ENCODE peak calls at places on chromosomes 4 and X, in nine cellular contexts. E is neural progenitor cell, G is HCT116, L is PC-3, O is SK-N-SH, B is GM23248, N is MM.1S, X is GM23338, D is hepatocyte. T is an unnamed sample.

GRCh38 chr4:55037728-55038127 is 87.7 kb downstream of the KDR start:
- DNase-seq in N (no peak), X (no peak), E (no peak), B (no peak), G (no peak), D (no peak), O (no peak), L (no peak), T (no peak)

GRCh38 chrX:30275498-30275897 is 28.6 kb downstream of the MAGEB1 start:
- DNase-seq in B (peak; percentile 44), O (no peak), G (peak; percentile 15), L (peak; percentile 43), E (peak; percentile 7), X (peak; percentile 15), N (no peak), D (no peak), T (no peak)

GRCh38 chrX:54423161-54423888 is 16.9 kb upstream of the TSR2 start:
- DNase-seq in B (no peak), O (no peak), D (no peak), E (peak; percentile 63), G (no peak), L (no peak), N (no peak), X (peak; percentile 76), T (no peak)

GRCh38 chr4:69594382-69594781 is 45.1 kb downstream of the UGT2A2 start:
- DNase-seq in B (no peak), G (no peak), L (no peak), D (peak; percentile 7), N (no peak), O (no peak), X (no peak), E (no peak), T (no peak)

GRCh38 chrX:72381439-72382198 is 75.9 kb upstream of the CITED1 start:
- DNase-seq in N (no peak), L (no peak), D (no peak), X (no peak), E (no peak), G (no peak), O (no peak), B (no peak), T (no peak)

GRCh38 chr4:94668724-94669123 is 89.0 kb upstream of the BMPR1B start:
- DNase-seq in X (no peak), E (no peak), N (no peak), B (no peak), G (no peak), D (no peak), O (no peak), L (no peak), T (no peak)

GRCh38 chrX:40864972-40865371 is 129.6 kb upstream of the MED14 start:
- DNase-seq in N (no peak), G (no peak), D (no peak), X (no peak), L (no peak), E (no peak), B (peak; percentile 79), O (no peak), T (no peak)

GRCh38 chrX:318739-319578 is at the start of gene GTPBP6:
- DNase-seq in D (peak; percentile 100), X (peak; percentile 100), G (peak; percentile 95), L (peak; percentile 97), B (peak; percentile 99), E (peak; percentile 100), O (peak; percentile 93), N (peak; percentile 96), T (peak; percentile 100)

GRCh38 chr4:53116959-53117358 is 248.9 kb downstream of the SCFD2 start:
- DNase-seq in G (no peak), E (no peak), L (no peak), B (peak; percentile 67), X (no peak), N (no peak), O (no peak), D (peak; percentile 13), T (no peak)

GRCh38 chr4:178066338-178066941 is 624.2 kb upstream of the AGA start:
- DNase-seq in E (no peak), B (no peak), D (no peak), X (no peak), N (no peak), O (no peak), G (no peak), L (no peak), T (no peak)

GRCh38 chr4:156974264-156974663 is 2.7 kb upstream of the PDGFC start:
- DNase-seq in N (no peak), G (no peak), D (no peak), B (no peak), L (no peak), E (no peak), O (no peak), X (no peak), T (no peak)
- H3K4me1 ChIP-seq in N (peaks cover 16% of the 10 kb centered on the region), G (no peaks in the 10 kb centered on the region), D (peaks cover 28% of the 10 kb centered on the region), B (peaks cover 47% of the 10 kb centered on the region), L (peaks cover 11% of the 10 kb centered on the region), E (peaks cover 8% of the 10 kb centered on the region), O (peaks cover 9% of the 10 kb centered on the region), X (peaks cover 32% of the 10 kb centered on the region), T (no peaks in the 10 kb centered on the region)

GRCh38 chrX:115900425-115900824 is 270.1 kb upstream of the AGTR2 start:
- DNase-seq in D (no peak), X (no peak), E (no peak), N (no peak), G (no peak), L (no peak), B (no peak), O (no peak), T (no peak)
- TF ChIP-seq EZH2phosphoT487 in D (no peak), X (no peak), E (no peak), N (no peak), G (no peak), L (no peak), B (no peak), O (no peak), T (no peak)

DNA sequence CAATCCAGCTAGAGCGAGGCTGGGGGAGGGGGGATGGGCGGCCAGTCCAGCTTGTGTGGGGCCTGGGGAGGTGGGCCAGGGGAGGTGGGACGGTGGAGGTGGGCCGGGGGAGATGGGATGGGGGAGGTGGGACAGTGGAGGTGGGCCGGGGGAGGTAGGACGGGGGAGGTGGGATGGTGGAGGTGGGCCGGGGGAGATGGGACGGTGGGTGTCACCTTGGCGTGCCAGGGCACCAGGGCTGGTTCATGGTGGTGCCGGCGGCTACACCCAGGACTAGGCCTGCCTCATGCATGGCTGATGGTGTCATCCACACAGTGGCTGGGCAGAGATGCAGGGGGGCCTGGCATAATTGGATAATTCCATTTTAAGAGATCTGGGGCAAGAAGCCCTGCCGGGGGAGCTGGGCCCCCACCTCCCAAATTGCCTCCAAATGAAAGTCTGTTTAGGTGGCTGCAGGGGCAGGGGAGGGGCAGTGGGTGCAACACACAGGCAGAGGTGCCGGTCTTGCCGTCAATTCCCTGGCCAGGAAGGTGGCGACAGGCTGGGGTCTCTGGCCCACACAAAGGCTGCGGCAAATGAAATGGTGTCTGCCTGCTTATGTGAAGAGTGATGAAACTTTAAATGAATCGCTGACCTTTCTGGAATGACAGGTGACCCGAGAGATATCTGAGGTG is 82.1 kb downstream of the FAM53A start:
- DNase-seq in L (no peak), O (no peak), D (no peak), E (no peak), X (no peak), N (no peak), B (no peak), G (no peak), T (no peak)
- H3K4me1 ChIP-seq in L (peaks cover 19% of the 10 kb centered on the region), O (no peaks in the 10 kb centered on the region), D (no peaks in the 10 kb centered on the region), E (peaks cover 16% of the 10 kb centered on the region), X (peaks cover 5% of the 10 kb centered on the region), N (no peaks in the 10 kb centered on the region), B (no peaks in the 10 kb centered on the region), G (peaks cover 3% of the 10 kb centered on the region), T (peaks cover 8% of the 10 kb centered on the region)

GRCh38 chr4:25406081-25406692 is 29.1 kb downstream of the ANAPC4 start:
- DNase-seq in O (no peak), B (peak; percentile 54), D (no peak), L (no peak), E (no peak), N (no peak), G (no peak), X (no peak), T (no peak)
- TF ChIP-seq EZH2phosphoT487 in O (no peak), B (no peak), D (no peak), L (no peak), E (no peak), N (no peak), G (no peak), X (no peak), T (no peak)

DNA sequence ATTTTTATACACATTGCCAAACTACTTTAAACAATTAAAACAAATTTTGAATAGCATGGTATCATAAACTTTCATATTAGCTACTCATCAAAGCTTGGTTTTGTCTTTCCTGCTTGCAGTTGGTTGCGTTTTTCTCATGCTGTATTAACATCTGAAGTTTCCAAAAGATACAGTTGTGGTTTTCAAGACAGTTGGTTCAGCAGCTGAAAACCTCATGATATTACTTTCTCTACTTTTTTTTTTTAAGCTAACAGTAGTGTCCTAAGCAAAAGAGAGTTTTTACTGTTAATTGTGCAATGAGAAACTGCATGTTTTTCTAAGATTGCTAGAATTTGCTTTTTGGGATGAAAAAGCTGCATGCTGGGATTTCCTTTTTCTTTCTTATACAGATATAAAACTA is 15.2 kb downstream of the RUFY3 start:
- DNase-seq in O (no peak), G (no peak), N (peak; percentile 72), D (no peak), X (no peak), B (no peak), L (no peak), E (no peak), T (peak; percentile 35)
- H3K4me1 ChIP-seq in O (peaks cover 3% of the 10 kb centered on the region), G (peaks cover 13% of the 10 kb centered on the region), N (peaks cover 31% of the 10 kb centered on the region), D (peaks cover 6% of the 10 kb centered on the region), X (peaks cover 14% of the 10 kb centered on the region), B (peaks cover 32% of the 10 kb centered on the region), L (peaks cover 19% of the 10 kb centered on the region), E (peaks cover 36% of the 10 kb centered on the region), T (peaks cover 45% of the 10 kb centered on the region)